ENCODE peak calls at places on chromosomes 11 and 22, in eight cellular contexts. N is body of pancreas; L is CD8-positive, alpha-beta T cell; S is AG04450; R is dorsolateral prefrontal cortex; J is PC-9; B is coronary artery; I is astrocyte. F is an unnamed sample.

GRCh38 chr11:42571486-42572230 is 740.1 kb upstream of the API5 start:
- DNase-seq in N (no peak), L (no peak), S (no peak), R (no peak), J (no peak), B (no peak), I (no peak), F (no peak)

GRCh38 chr11:132054822-132055221 is 684.4 kb downstream of the NTM start:
- DNase-seq in N (no peak), L (no peak), S (peak; percentile 61), R (no peak), J (no peak), B (no peak), I (peak; percentile 99), F (no peak)

GRCh38 chr11:60455531-60456042 is at the start of gene MS4A1:
- DNase-seq in N (no peak), L (no peak), S (no peak), R (no peak), J (no peak), B (no peak), I (no peak), F (no peak)

GRCh38 chr11:69683764-69684333 is 8.7 kb upstream of the LTO1 start:
- DNase-seq in N (peak; percentile 49), L (no peak), S (no peak), R (no peak), J (peak; percentile 74), B (no peak), I (no peak), F (no peak)

GRCh38 chr11:82864268-82864667 is 36.0 kb downstream of the PRCP start:
- DNase-seq in N (peak; percentile 70), L (no peak), S (no peak), R (peak; percentile 83), J (peak; percentile 51), B (no peak), I (peak; percentile 13), F (peak; percentile 84)

GRCh38 chr22:28560005-28560742 is 119.5 kb downstream of the TTC28 start:
- DNase-seq in N (no peak), L (no peak), S (peak; percentile 3), R (no peak), J (peak; percentile 1), B (no peak), I (peak; percentile 69), F (no peak)

GRCh38 chr11:129315781-129316579 is 59.7 kb upstream of the BARX2 start:
- DNase-seq in N (peak; percentile 89), L (no peak), S (no peak), R (no peak), J (peak; percentile 75), B (no peak), I (no peak), F (no peak)

GRCh38 chr11:87355614-87356013 is 317.9 kb downstream of the TMEM135 start:
- DNase-seq in N (no peak), L (no peak), S (no peak), R (no peak), J (no peak), B (no peak), I (no peak), F (no peak)

GRCh38 chr22:17905445-17905844 is 118.9 kb downstream of the MICAL3 start:
- DNase-seq in N (no peak), L (no peak), S (no peak), R (no peak), J (no peak), B (no peak), I (no peak), F (no peak)

GRCh38 chr11:92495107-92495793 is 270.6 kb downstream of the FAT3 start:
- DNase-seq in N (peak; percentile 52), L (no peak), S (no peak), R (no peak), J (no peak), B (no peak), I (no peak), F (no peak)

GRCh38 chr11:72395993-72396392 is 38.3 kb downstream of the CLPB start:
- DNase-seq in N (no peak), L (no peak), S (no peak), R (peak; percentile 68), J (no peak), B (no peak), I (no peak), F (no peak)

GRCh38 chr22:44963055-44963454 is 46.8 kb downstream of the PHF21B start:
- DNase-seq in N (no peak), L (no peak), S (no peak), R (no peak), J (no peak), B (no peak), I (no peak), F (no peak)

GRCh38 chr11:111982019-111982464 is 43.2 kb upstream of the DLAT start:
- DNase-seq in N (peak; percentile 94), L (peak; percentile 47), S (no peak), R (peak; percentile 44), J (peak; percentile 53), B (no peak), I (peak; percentile 16), F (peak; percentile 52)

GRCh38 chr11:61694971-61695706 is 14.9 kb downstream of the DAGLA start:
- DNase-seq in N (peak; percentile 71), L (no peak), S (no peak), R (peak; percentile 59), J (peak; percentile 81), B (no peak), I (no peak), F (no peak)

GRCh38 chr22:37284807-37285355 is 2.6 kb downstream of the CYTH4 start:
- DNase-seq in N (peak; percentile 12), L (peak; percentile 67), S (no peak), R (no peak), J (no peak), B (no peak), I (no peak), F (peak; percentile 98)

GRCh38 chr11:103988595-103988969 is 47.9 kb upstream of the DDI1 start:
- DNase-seq in N (no peak), L (no peak), S (peak; percentile 50), R (no peak), J (no peak), B (no peak), I (peak; percentile 80), F (no peak)

GRCh38 chr22:44994399-44995281 is 15.2 kb downstream of the PHF21B start:
- DNase-seq in N (no peak), L (no peak), S (no peak), R (no peak), J (no peak), B (no peak), I (no peak), F (no peak)

GRCh38 chr22:42959472-42960145 is 55.3 kb downstream of the PACSIN2 start:
- DNase-seq in N (peak; percentile 87), L (no peak), S (peak; percentile 48), R (no peak), J (peak; percentile 55), B (no peak), I (peak; percentile 89), F (peak; percentile 48)
- H3K4me3 ChIP-seq in N (no peak overlapping the region), L (no peak overlapping the region), S (peak overlapping the region; percentile 3), R (peak overlapping the region; percentile 27), J (peak overlapping the region; percentile 39), B (peak overlapping the region; percentile 63), I (peak overlapping the region; percentile 13), F (no peak overlapping the region)

GRCh38 chr22:21947040-21948014 is 5.3 kb downstream of the PPM1F start:
- DNase-seq in N (no peak), L (no peak), S (peak; percentile 46), R (no peak), J (peak; percentile 33), B (no peak), I (peak; percentile 59), F (no peak)
- H3K27ac ChIP-seq in N (peak overlapping the region; percentile 19), L (no peak overlapping the region), S (peak overlapping the region; percentile 95), R (no peak overlapping the region), J (no peak overlapping the region), B (peak overlapping the region; percentile 66), I (peak overlapping the region; percentile 57), F (peak overlapping the region; percentile 13)

DNA sequence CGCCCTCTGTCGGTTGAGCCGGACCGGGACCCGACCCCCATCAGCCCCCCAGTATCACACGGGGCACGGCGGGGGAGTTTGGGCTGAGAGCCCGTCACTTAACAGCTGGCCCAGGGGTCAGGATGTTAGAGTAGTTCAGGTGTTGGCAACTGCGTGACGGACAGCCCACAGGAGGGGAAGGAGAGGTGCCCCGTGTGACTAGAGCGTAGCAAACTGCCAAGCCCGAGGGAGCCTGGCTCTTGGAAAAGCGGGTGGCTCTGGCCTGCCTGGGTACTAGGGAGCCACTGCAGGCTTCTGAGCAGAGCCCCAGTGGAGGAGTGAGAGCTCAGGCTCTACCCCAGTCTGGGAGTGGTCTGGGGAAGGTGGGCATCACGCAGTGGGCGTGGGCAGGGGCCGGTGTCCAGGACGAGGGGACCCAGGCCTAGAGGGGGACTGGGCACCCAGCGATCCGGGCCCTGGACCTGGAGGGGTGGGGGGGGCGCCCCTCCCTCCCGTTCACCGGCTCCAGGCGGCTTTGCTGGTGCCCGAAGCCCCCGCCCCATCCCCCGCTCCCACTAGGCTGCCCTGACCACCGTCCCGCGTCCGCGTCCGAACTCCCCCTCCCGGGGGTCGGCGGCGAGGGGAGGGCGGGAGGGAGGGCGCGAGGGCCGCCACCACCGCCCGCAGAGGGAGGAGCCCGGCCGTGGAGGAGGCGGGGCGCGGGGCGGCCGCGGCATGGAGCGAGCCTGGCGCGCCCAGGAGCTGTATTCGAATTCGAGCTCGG is 24.4 kb downstream of the SHANK3 start:
- DNase-seq in N (peak; percentile 45), L (no peak), S (no peak), R (peak; percentile 35), J (peak; percentile 27), B (no peak), I (no peak), F (no peak)
- TF ChIP-seq CTCF in N (peak; percentile 33), L (no peak), S (peak; percentile 68), R (peak; percentile 47), J (no peak), B (no peak), I (peak; percentile 30), F (no peak)

GRCh38 chr11:130431806-130432205 is 3.4 kb upstream of the ADAMTS8 start:
- DNase-seq in N (no peak), L (no peak), S (no peak), R (no peak), J (no peak), B (no peak), I (no peak), F (no peak)

GRCh38 chr11:130428692-130429681 is 578 bp upstream of the ADAMTS8 start:
- DNase-seq in N (no peak), L (no peak), S (no peak), R (no peak), J (no peak), B (no peak), I (no peak), F (no peak)

GRCh38 chr11:130429983-130430382 is 1.6 kb upstream of the ADAMTS8 start:
- DNase-seq in N (no peak), L (no peak), S (no peak), R (no peak), J (no peak), B (no peak), I (no peak), F (no peak)

GRCh38 chr11:130433357-130433756 is 4.9 kb upstream of the ADAMTS8 start:
- DNase-seq in N (no peak), L (no peak), S (no peak), R (no peak), J (no peak), B (no peak), I (no peak), F (no peak)

DNA sequence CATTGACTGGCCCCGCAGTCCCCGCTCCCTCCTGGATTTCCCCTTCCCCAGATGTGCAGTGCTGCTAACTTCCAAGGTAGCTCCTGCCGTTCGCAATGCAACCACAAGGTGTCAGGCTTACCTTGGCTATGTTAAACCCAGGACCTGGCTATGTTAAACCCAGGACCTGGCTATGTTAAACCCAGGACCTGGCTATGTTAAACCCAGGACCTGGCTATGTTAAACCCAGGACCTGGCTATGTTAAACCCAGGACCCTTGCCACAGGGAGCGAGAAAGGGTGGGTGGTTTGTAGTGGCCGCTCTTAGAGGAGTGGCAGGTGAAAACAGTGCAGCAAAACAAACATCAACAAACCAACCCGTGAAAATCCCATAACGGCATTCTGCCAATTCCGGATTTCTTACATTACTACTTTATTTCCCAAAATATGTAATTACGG is 2.9 kb upstream of the ADAMTS8 start:
- DNase-seq in N (peak; percentile 91), L (peak; percentile 68), S (no peak), R (peak; percentile 86), J (peak; percentile 72), B (no peak), I (peak; percentile 34), F (peak; percentile 66)
- H3K4me3 ChIP-seq in N (no peak overlapping the region), L (no peak overlapping the region), S (no peak overlapping the region), R (no peak overlapping the region), J (no peak overlapping the region), B (no peak overlapping the region), I (no peak overlapping the region), F (no peak overlapping the region)

F was measured in HL-60.